ENCODE peak calls at places on chromosomes 11 and 22, in four cellular contexts. One of them, this sample, is unnamed.

GRCh38 chr11:5280582-5281102 is 10.9 kb upstream of the HBE1 start:
- DNase-seq in prostate gland: no peak
- DNase-seq in GM12891: peak
- DNase-seq in erythroblast: peak
- DNase-seq in this sample: peak

GRCh38 chr11:11731311-11732083 is 109.7 kb upstream of the GALNT18 start:
- DNase-seq in prostate gland: no peak
- DNase-seq in GM12891: no peak
- DNase-seq in erythroblast: no peak
- DNase-seq in this sample: no peak

GRCh38 chr11:73239571-73240189 is 21.6 kb downstream of the P2RY2 start:
- DNase-seq in erythroblast: no peak
- DNase-seq in prostate gland: no peak
- DNase-seq in GM12891: no peak
- DNase-seq in this sample: no peak

GRCh38 chr22:17131686-17132085 is 10.5 kb upstream of the TMEM121B start:
- DNase-seq in erythroblast: no peak
- DNase-seq in GM12891: no peak
- DNase-seq in prostate gland: no peak
- DNase-seq in this sample: no peak

GRCh38 chr11:57699813-57700212 is 12.2 kb downstream of the MED19 start:
- DNase-seq in erythroblast: no peak
- DNase-seq in GM12891: no peak
- DNase-seq in prostate gland: no peak
- DNase-seq in this sample: no peak

GRCh38 chr11:76803023-76803422 is 19.9 kb downstream of the TSKU start:
- DNase-seq in erythroblast: no peak
- DNase-seq in GM12891: no peak
- DNase-seq in prostate gland: peak
- DNase-seq in this sample: no peak

GRCh38 chr11:64876226-64876750 is 2.1 kb downstream of the EHD1 start:
- DNase-seq in erythroblast: no peak
- DNase-seq in GM12891: no peak
- DNase-seq in prostate gland: no peak
- DNase-seq in this sample: peak

GRCh38 chr11:36361901-36362391 is 65.9 kb downstream of the PRR5L start:
- DNase-seq in GM12891: no peak
- DNase-seq in erythroblast: no peak
- DNase-seq in prostate gland: no peak
- DNase-seq in this sample: no peak

GRCh38 chr11:132093861-132094260 is 723.4 kb downstream of the NTM start:
- DNase-seq in erythroblast: no peak
- DNase-seq in GM12891: no peak
- DNase-seq in prostate gland: no peak
- DNase-seq in this sample: no peak

GRCh38 chr22:23047265-23047664 is 23.1 kb upstream of the GNAZ start:
- DNase-seq in prostate gland: no peak
- DNase-seq in erythroblast: no peak
- DNase-seq in GM12891: no peak
- DNase-seq in this sample: no peak

GRCh38 chr11:8744423-8744822 is 61.8 kb downstream of the RPL27A start:
- DNase-seq in prostate gland: no peak
- DNase-seq in GM12891: no peak
- DNase-seq in erythroblast: no peak
- DNase-seq in this sample: no peak

GRCh38 chr11:4480577-4481539 is 1.6 kb upstream of the OR52K1 start:
- DNase-seq in prostate gland: no peak
- DNase-seq in erythroblast: no peak
- DNase-seq in GM12891: no peak
- DNase-seq in this sample: peak

GRCh38 chr11:1992111-1992510 is 5.5 kb downstream of the H19 start:
- DNase-seq in prostate gland: no peak
- DNase-seq in GM12891: no peak
- DNase-seq in erythroblast: no peak
- DNase-seq in this sample: no peak

GRCh38 chr11:87368876-87369480 is 331.2 kb downstream of the TMEM135 start:
- DNase-seq in prostate gland: no peak
- DNase-seq in GM12891: no peak
- DNase-seq in erythroblast: no peak
- DNase-seq in this sample: peak

GRCh38 chr11:62676698-62677097 is 2.2 kb downstream of the UBXN1 start:
- DNase-seq in erythroblast: no peak
- DNase-seq in GM12891: no peak
- DNase-seq in prostate gland: no peak
- DNase-seq in this sample: no peak

GRCh38 chr22:17734197-17734596 is 40.1 kb downstream of the BID start:
- DNase-seq in GM12891: no peak
- DNase-seq in erythroblast: no peak
- DNase-seq in prostate gland: no peak
- DNase-seq in this sample: peak

GRCh38 chr11:96466607-96467006 is 76.8 kb downstream of the JRKL start:
- DNase-seq in GM12891: no peak
- DNase-seq in erythroblast: no peak
- DNase-seq in prostate gland: no peak
- DNase-seq in this sample: no peak

GRCh38 chr11:68735125-68735524 is 16.2 kb downstream of the TESMIN start:
- DNase-seq in erythroblast: no peak
- DNase-seq in GM12891: no peak
- DNase-seq in prostate gland: no peak
- DNase-seq in this sample: no peak

GRCh38 chr22:29842172-29842571 is 4.1 kb upstream of the ASCC2 start:
- DNase-seq in prostate gland: no peak
- DNase-seq in erythroblast: no peak
- DNase-seq in GM12891: no peak
- DNase-seq in this sample: no peak

GRCh38 chr22:20517422-20517821 is 10.0 kb downstream of the MED15 start:
- DNase-seq in erythroblast: no peak
- DNase-seq in GM12891: no peak
- DNase-seq in prostate gland: no peak
- DNase-seq in this sample: peak

GRCh38 chr11:124113890-124114289 is 1.4 kb upstream of the VWA5A start:
- DNase-seq in erythroblast: peak
- DNase-seq in GM12891: no peak
- DNase-seq in prostate gland: no peak
- DNase-seq in this sample: peak

GRCh38 chr11:26319906-26320305 is 12.0 kb upstream of the ANO3 start:
- DNase-seq in erythroblast: no peak
- DNase-seq in GM12891: no peak
- DNase-seq in prostate gland: no peak
- DNase-seq in this sample: no peak

GRCh38 chr22:20549232-20549841 is 41.9 kb downstream of the MED15 start:
- DNase-seq in erythroblast: no peak
- DNase-seq in GM12891: no peak
- DNase-seq in prostate gland: no peak
- DNase-seq in this sample: peak

GRCh38 chr11:3816673-3817072 is 8.3 kb downstream of the PGAP2 start:
- DNase-seq in erythroblast: no peak
- DNase-seq in GM12891: no peak
- DNase-seq in prostate gland: no peak
- DNase-seq in this sample: no peak

GRCh38 chr11:29184939-29185890 is 831.6 kb downstream of the KCNA4 start:
- DNase-seq in erythroblast: no peak
- DNase-seq in GM12891: no peak
- DNase-seq in prostate gland: no peak
- DNase-seq in this sample: no peak

GRCh38 chr11:31882951-31883392 is 71.8 kb upstream of the PAX6 start:
- DNase-seq in prostate gland: no peak
- DNase-seq in GM12891: no peak
- DNase-seq in erythroblast: no peak
- DNase-seq in this sample: no peak

GRCh38 chr11:134579709-134580634 is 167.9 kb upstream of the B3GAT1 start:
- DNase-seq in prostate gland: no peak
- DNase-seq in erythroblast: no peak
- DNase-seq in GM12891: no peak
- DNase-seq in this sample: no peak

GRCh38 chr11:123054301-123055065 is 7.5 kb downstream of the HSPA8 start:
- DNase-seq in GM12891: peak
- DNase-seq in prostate gland: peak
- DNase-seq in erythroblast: peak
- DNase-seq in this sample: peak

GRCh38 chr22:29879738-29880137 is 3.2 kb upstream of the MTMR3 start:
- DNase-seq in prostate gland: no peak
- DNase-seq in GM12891: no peak
- DNase-seq in erythroblast: peak
- DNase-seq in this sample: no peak

GRCh38 chr11:12461516-12461915 is 84.1 kb downstream of the PARVA start:
- DNase-seq in GM12891: no peak
- DNase-seq in erythroblast: no peak
- DNase-seq in prostate gland: no peak
- DNase-seq in this sample: no peak

GRCh38 chr22:50507421-50507990 is at the start of gene LMF2:
- DNase-seq in prostate gland: peak
- DNase-seq in erythroblast: peak
- DNase-seq in GM12891: peak
- DNase-seq in this sample: peak

GRCh38 chr22:37563153-37564081 is 3.1 kb downstream of the CDC42EP1 start:
- DNase-seq in prostate gland: peak
- DNase-seq in GM12891: no peak
- DNase-seq in erythroblast: no peak
- DNase-seq in this sample: peak

GRCh38 chr11:73402834-73403185 is 26.6 kb downstream of the RELT start:
- DNase-seq in erythroblast: peak
- DNase-seq in GM12891: no peak
- DNase-seq in prostate gland: no peak
- DNase-seq in this sample: peak

DNA sequence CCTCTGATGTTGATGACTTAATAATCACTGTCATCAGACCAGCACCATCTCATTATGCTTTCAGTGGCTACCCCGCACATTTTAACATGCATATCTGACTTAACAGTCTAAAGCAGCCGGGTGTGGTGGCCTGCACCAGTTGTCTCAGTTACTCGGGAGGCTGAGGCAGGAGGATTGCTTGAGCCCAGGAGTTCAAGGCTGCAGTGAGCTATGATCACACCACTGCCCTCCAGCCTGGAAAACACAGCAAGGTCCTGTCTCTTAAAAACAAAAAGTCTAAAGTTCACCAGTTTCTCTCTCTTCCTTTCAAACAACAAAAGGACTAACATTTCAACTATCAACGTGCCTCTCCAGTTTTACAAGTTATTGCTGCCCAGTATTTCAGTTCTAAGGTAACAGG is 55.3 kb upstream of the GAB2 start:
- DNase-seq in prostate gland: no peak
- DNase-seq in erythroblast: no peak
- DNase-seq in GM12891: no peak
- DNase-seq in this sample: no peak
- TF ChIP-seq POLR2A in prostate gland: no peak
- TF ChIP-seq POLR2A in erythroblast: no peak
- TF ChIP-seq POLR2A in GM12891: no peak
- TF ChIP-seq POLR2A in this sample: no peak

GRCh38 chr11:34793666-34794065 is 122.5 kb downstream of the APIP start:
- DNase-seq in erythroblast: no peak
- DNase-seq in prostate gland: no peak
- DNase-seq in GM12891: no peak
- DNase-seq in this sample: no peak
- TF ChIP-seq POLR2A in erythroblast: no peak
- TF ChIP-seq POLR2A in prostate gland: no peak
- TF ChIP-seq POLR2A in GM12891: no peak
- TF ChIP-seq POLR2A in this sample: no peak

GRCh38 chr11:114164546-114164945 is 105.0 kb downstream of the ZBTB16 start:
- DNase-seq in erythroblast: no peak
- DNase-seq in GM12891: no peak
- DNase-seq in prostate gland: no peak
- DNase-seq in this sample: no peak

GRCh38 chr11:114163830-114164401 is 104.4 kb downstream of the ZBTB16 start:
- DNase-seq in GM12891: no peak
- DNase-seq in erythroblast: no peak
- DNase-seq in prostate gland: peak
- DNase-seq in this sample: peak

GRCh38 chr11:114161486-114162250 is 102.2 kb downstream of the ZBTB16 start:
- DNase-seq in erythroblast: no peak
- DNase-seq in prostate gland: no peak
- DNase-seq in GM12891: no peak
- DNase-seq in this sample: no peak

GRCh38 chr11:114163231-114163631 is 103.7 kb downstream of the ZBTB16 start:
- DNase-seq in GM12891: no peak
- DNase-seq in prostate gland: no peak
- DNase-seq in erythroblast: no peak
- DNase-seq in this sample: no peak

GRCh38 chr11:114162719-114163123 is 103.2 kb downstream of the ZBTB16 start:
- DNase-seq in erythroblast: no peak
- DNase-seq in prostate gland: peak
- DNase-seq in GM12891: no peak
- DNase-seq in this sample: peak
- TF ChIP-seq POLR2A in erythroblast: no peak
- TF ChIP-seq POLR2A in prostate gland: peak
- TF ChIP-seq POLR2A in GM12891: no peak
- TF ChIP-seq POLR2A in this sample: peak

DNA sequence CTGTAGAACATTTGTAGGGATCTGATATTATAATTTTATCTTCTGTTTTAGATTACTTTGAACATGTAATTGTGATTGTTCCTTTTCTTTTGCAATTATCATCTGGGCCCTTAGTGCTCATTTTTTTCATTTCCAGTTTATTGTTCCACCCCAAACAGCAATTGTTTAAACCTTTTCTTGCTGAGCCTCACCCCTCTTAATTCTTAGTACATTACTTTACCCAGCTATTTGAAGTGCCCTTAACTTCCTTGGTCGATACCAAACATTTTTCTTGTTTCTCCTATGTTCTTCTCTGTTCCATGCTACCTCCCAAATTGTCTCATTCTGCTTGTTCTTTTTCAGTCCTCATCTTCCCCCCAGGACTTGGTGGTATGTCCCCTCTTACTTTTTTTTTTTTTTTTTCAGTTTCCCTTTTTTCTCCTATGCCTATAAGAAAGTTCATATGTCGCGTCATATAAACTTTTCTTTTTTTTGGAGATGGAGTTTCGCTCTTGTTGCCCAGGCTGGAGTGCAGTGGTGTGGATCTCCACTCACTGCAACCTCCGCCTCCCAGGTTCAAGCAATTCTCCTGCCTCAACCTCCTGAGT is 3.5 kb downstream of the CUL5 start:
- DNase-seq in prostate gland: no peak
- DNase-seq in erythroblast: no peak
- DNase-seq in GM12891: no peak
- DNase-seq in this sample: no peak
- TF ChIP-seq POLR2A in prostate gland: no peak
- TF ChIP-seq POLR2A in erythroblast: no peak
- TF ChIP-seq POLR2A in GM12891: no peak
- TF ChIP-seq POLR2A in this sample: no peak

GRCh38 chr11:130314749-130315285 is at the start of gene ZBTB44:
- DNase-seq in prostate gland: peak
- DNase-seq in erythroblast: peak
- DNase-seq in GM12891: peak
- DNase-seq in this sample: peak

GRCh38 chr11:130313383-130314183 is 1.1 kb downstream of the ZBTB44 start:
- DNase-seq in prostate gland: no peak
- DNase-seq in GM12891: no peak
- DNase-seq in erythroblast: peak
- DNase-seq in this sample: peak

GRCh38 chr11:130312046-130312445 is 2.7 kb downstream of the ZBTB44 start:
- DNase-seq in erythroblast: peak
- DNase-seq in prostate gland: no peak
- DNase-seq in GM12891: no peak
- DNase-seq in this sample: no peak

GRCh38 chr11:130315354-130315970 is 745 bp upstream of the ZBTB44 start:
- DNase-seq in prostate gland: peak
- DNase-seq in GM12891: peak
- DNase-seq in erythroblast: peak
- DNase-seq in this sample: no peak

GRCh38 chr11:130314184-130314748 is 451 bp downstream of the ZBTB44 start:
- DNase-seq in prostate gland: peak
- DNase-seq in erythroblast: peak
- DNase-seq in GM12891: peak
- DNase-seq in this sample: peak
- TF ChIP-seq POLR2A in prostate gland: no peak
- TF ChIP-seq POLR2A in erythroblast: no peak
- TF ChIP-seq POLR2A in GM12891: no peak
- TF ChIP-seq POLR2A in this sample: no peak

This sample was measured in endothelial cell of umbilical vein.